ENCODE peak calls at places on chromosomes 2 and 18, in four cellular contexts. O is mesenteric fat pad, I is substantia nigra, L is NCI-H2029 treated with DMSO at 0.1 percent for 48 hours. C is an unnamed sample.

GRCh38 chr2:159516241-159516758 is 100.0 kb downstream of the BAZ2B start:
- DNase-seq in I (no peak), L (peak), O (no peak), C (no peak)

GRCh38 chr2:178756343-178756742 is 50.9 kb downstream of the TTN start:
- DNase-seq in L (no peak), O (no peak), I (no peak), C (no peak)

GRCh38 chr2:102664439-102665042 is 45.2 kb downstream of the SLC9A2 start:
- DNase-seq in I (no peak), O (no peak), L (no peak), C (no peak)

GRCh38 chr2:237879058-237879430 is 19.6 kb downstream of the RAMP1 start:
- DNase-seq in I (no peak), O (no peak), L (no peak), C (no peak)

GRCh38 chr18:68940754-68941153 is 142.9 kb downstream of the CCDC102B start:
- DNase-seq in I (no peak), L (no peak), O (no peak), C (no peak)

GRCh38 chr2:34403512-34403911 is 804.4 kb upstream of the FAM98A start:
- DNase-seq in L (no peak), O (no peak), I (no peak), C (no peak)

GRCh38 chr2:187658952-187659525 is 104.8 kb upstream of the TFPI start:
- DNase-seq in O (no peak), L (no peak), I (no peak), C (no peak)

GRCh38 chr2:159140070-159140774 is 146.3 kb downstream of the WDSUB1 start:
- DNase-seq in O (no peak), L (no peak), I (no peak), C (no peak)

GRCh38 chr2:203646266-203646864 is 60.1 kb upstream of the CD28 start:
- DNase-seq in I (no peak), L (no peak), O (no peak), C (no peak)

GRCh38 chr2:62112192-62112591 is 83.7 kb upstream of the B3GNT2 start:
- DNase-seq in I (no peak), L (no peak), O (no peak), C (no peak)

GRCh38 chr18:76795981-76796380 is 26.4 kb upstream of the ZNF236 start:
- DNase-seq in O (peak), I (no peak), L (no peak), C (no peak)

GRCh38 chr2:26978061-26978596 is 7.7 kb downstream of the MAPRE3 start:
- DNase-seq in I (no peak), L (peak), O (no peak), C (no peak)

GRCh38 chr2:189698020-189698887 is 23.8 kb downstream of the ANKAR start:
- DNase-seq in I (no peak), L (peak), O (no peak), C (no peak)

GRCh38 chr2:126809357-126809756 is 89.3 kb upstream of the TEX51 start:
- DNase-seq in L (no peak), I (no peak), O (no peak), C (peak)